ENCODE peak calls at places on chromosome 19, in five cellular contexts. One of them, this sample, is unnamed.

GRCh38 chr19:55585658-55586339 is 5.2 kb upstream of the ZNF579 start:
- DNase-seq in GOT3: no peak
- DNase-seq in activated effector memory CD4-positive, alpha-beta T cell treated with anti-CD3 and anti-CD28 coated beads, Interleukin-2, amount 50 U/mL, for 16 hours: peak
- DNase-seq in left ventricle myocardium inferior: peak
- DNase-seq in NCI-H2081: peak
- DNase-seq in this sample: no peak

GRCh38 chr19:13972368-13973155 is 20.3 kb downstream of the DCAF15 start:
- DNase-seq in GOT3: no peak
- DNase-seq in activated effector memory CD4-positive, alpha-beta T cell treated with anti-CD3 and anti-CD28 coated beads, Interleukin-2, amount 50 U/mL, for 16 hours: no peak
- DNase-seq in left ventricle myocardium inferior: no peak
- DNase-seq in NCI-H2081: no peak
- DNase-seq in this sample: no peak

GRCh38 chr19:39327990-39328705 is 7.5 kb upstream of the LRFN1 start:
- DNase-seq in GOT3: peak
- DNase-seq in activated effector memory CD4-positive, alpha-beta T cell treated with anti-CD3 and anti-CD28 coated beads, Interleukin-2, amount 50 U/mL, for 16 hours: peak
- DNase-seq in left ventricle myocardium inferior: peak
- DNase-seq in NCI-H2081: peak
- DNase-seq in this sample: peak

GRCh38 chr19:2246014-2246620 is 3.0 kb upstream of the AMH start:
- DNase-seq in GOT3: no peak
- DNase-seq in activated effector memory CD4-positive, alpha-beta T cell treated with anti-CD3 and anti-CD28 coated beads, Interleukin-2, amount 50 U/mL, for 16 hours: no peak
- DNase-seq in left ventricle myocardium inferior: no peak
- DNase-seq in NCI-H2081: no peak
- DNase-seq in this sample: no peak

GRCh38 chr19:42412223-42412622 is 15.0 kb downstream of the LIPE start:
- DNase-seq in GOT3: no peak
- DNase-seq in activated effector memory CD4-positive, alpha-beta T cell treated with anti-CD3 and anti-CD28 coated beads, Interleukin-2, amount 50 U/mL, for 16 hours: no peak
- DNase-seq in left ventricle myocardium inferior: no peak
- DNase-seq in NCI-H2081: no peak
- DNase-seq in this sample: peak

GRCh38 chr19:53982611-53983010 is 8.8 kb upstream of the CACNG6 start:
- DNase-seq in GOT3: no peak
- DNase-seq in activated effector memory CD4-positive, alpha-beta T cell treated with anti-CD3 and anti-CD28 coated beads, Interleukin-2, amount 50 U/mL, for 16 hours: no peak
- DNase-seq in left ventricle myocardium inferior: peak
- DNase-seq in NCI-H2081: no peak
- DNase-seq in this sample: no peak

GRCh38 chr19:54573330-54573872 is at the start of gene LILRA2:
- DNase-seq in GOT3: no peak
- DNase-seq in activated effector memory CD4-positive, alpha-beta T cell treated with anti-CD3 and anti-CD28 coated beads, Interleukin-2, amount 50 U/mL, for 16 hours: no peak
- DNase-seq in left ventricle myocardium inferior: no peak
- DNase-seq in NCI-H2081: no peak
- DNase-seq in this sample: no peak

GRCh38 chr19:976476-976875 is 7.7 kb upstream of the WDR18 start:
- DNase-seq in GOT3: no peak
- DNase-seq in activated effector memory CD4-positive, alpha-beta T cell treated with anti-CD3 and anti-CD28 coated beads, Interleukin-2, amount 50 U/mL, for 16 hours: no peak
- DNase-seq in left ventricle myocardium inferior: no peak
- DNase-seq in NCI-H2081: no peak
- DNase-seq in this sample: no peak

GRCh38 chr19:4234142-4234861 is 5.0 kb downstream of the EBI3 start:
- DNase-seq in GOT3: no peak
- DNase-seq in activated effector memory CD4-positive, alpha-beta T cell treated with anti-CD3 and anti-CD28 coated beads, Interleukin-2, amount 50 U/mL, for 16 hours: no peak
- DNase-seq in left ventricle myocardium inferior: no peak
- DNase-seq in NCI-H2081: no peak
- DNase-seq in this sample: no peak

GRCh38 chr19:8403820-8404109 is 9.3 kb upstream of the MARCHF2 start:
- DNase-seq in GOT3: no peak
- DNase-seq in activated effector memory CD4-positive, alpha-beta T cell treated with anti-CD3 and anti-CD28 coated beads, Interleukin-2, amount 50 U/mL, for 16 hours: no peak
- DNase-seq in left ventricle myocardium inferior: no peak
- DNase-seq in NCI-H2081: no peak
- DNase-seq in this sample: no peak

GRCh38 chr19:23407597-23407996 is 12.3 kb upstream of the ZNF91 start:
- DNase-seq in GOT3: no peak
- DNase-seq in activated effector memory CD4-positive, alpha-beta T cell treated with anti-CD3 and anti-CD28 coated beads, Interleukin-2, amount 50 U/mL, for 16 hours: no peak
- DNase-seq in left ventricle myocardium inferior: no peak
- DNase-seq in NCI-H2081: no peak
- DNase-seq in this sample: no peak

GRCh38 chr19:3360494-3361383 is 5.6 kb upstream of the NFIC start:
- DNase-seq in GOT3: no peak
- DNase-seq in activated effector memory CD4-positive, alpha-beta T cell treated with anti-CD3 and anti-CD28 coated beads, Interleukin-2, amount 50 U/mL, for 16 hours: peak
- DNase-seq in left ventricle myocardium inferior: peak
- DNase-seq in NCI-H2081: no peak
- DNase-seq in this sample: peak